ENCODE peak calls at places on chromosome 9, in six cellular contexts. R is neuronal stem cell, C is IMR-90, B is H9, S is trophoblast cell, Q is mesenchymal stem cell. F is an unnamed sample.

GRCh38 chr9:95801797-95802196 is 73.7 kb upstream of the ERCC6L2 start:
- DNase-seq in R (no peak), C (no peak), B (no peak), S (no peak), Q (no peak), F (no peak)

GRCh38 chr9:14719231-14719923 is 3.2 kb downstream of the CER1 start:
- DNase-seq in R (no peak), C (no peak), B (no peak), S (peak), Q (no peak), F (no peak)

GRCh38 chr9:38003230-38003629 is 65.8 kb downstream of the SHB start:
- DNase-seq in R (no peak), C (no peak), B (no peak), S (no peak), Q (no peak), F (no peak)

GRCh38 chr9:15485836-15486678 is 24.7 kb downstream of the PSIP1 start:
- DNase-seq in R (no peak), C (peak), B (no peak), S (peak), Q (peak), F (peak)

GRCh38 chr9:125338929-125339328 is 77.3 kb downstream of the GAPVD1 start:
- DNase-seq in R (no peak), C (no peak), B (no peak), S (no peak), Q (no peak), F (no peak)

GRCh38 chr9:77432053-77432452 is 216.1 kb downstream of the GNA14 start:
- DNase-seq in R (no peak), C (no peak), B (no peak), S (no peak), Q (no peak), F (no peak)

GRCh38 chr9:132823370-132824144 is 54.5 kb downstream of the AK8 start:
- DNase-seq in R (no peak), C (no peak), B (no peak), S (no peak), Q (no peak), F (no peak)

GRCh38 chr9:35967042-35967441 is 9.1 kb upstream of the OR2S2 start:
- DNase-seq in R (no peak), C (no peak), B (no peak), S (no peak), Q (no peak), F (no peak)

GRCh38 chr9:93818795-93819472 is 136.2 kb downstream of the BARX1 start:
- DNase-seq in R (no peak), C (no peak), B (no peak), S (no peak), Q (no peak), F (no peak)

GRCh38 chr9:38177680-38178079 is 108.7 kb upstream of the SHB start:
- DNase-seq in R (no peak), C (no peak), B (no peak), S (no peak), Q (no peak), F (no peak)

GRCh38 chr9:71863652-71864051 is 47.3 kb downstream of the ABHD17B start:
- DNase-seq in R (no peak), C (peak), B (no peak), S (peak), Q (no peak), F (no peak)

GRCh38 chr9:129136446-129137049 is 25.3 kb downstream of the PTPA start:
- DNase-seq in R (no peak), C (no peak), B (no peak), S (no peak), Q (no peak), F (no peak)

GRCh38 chr9:128995791-128996190 is 32.3 kb downstream of the SH3GLB2 start:
- DNase-seq in R (no peak), C (no peak), B (no peak), S (no peak), Q (no peak), F (no peak)

GRCh38 chr9:15231788-15232635 is 75.0 kb downstream of the TTC39B start:
- DNase-seq in R (no peak), C (no peak), B (peak), S (peak), Q (peak), F (peak)

GRCh38 chr9:108469654-108470053 is 386.1 kb downstream of the ACTL7B start:
- DNase-seq in R (no peak), C (peak), B (no peak), S (peak), Q (peak), F (no peak)

GRCh38 chr9:100731557-100731956 is 153.7 kb downstream of the CAVIN4 start:
- DNase-seq in R (no peak), C (no peak), B (no peak), S (no peak), Q (no peak), F (no peak)

GRCh38 chr9:131776473-131776872 is 36.6 kb upstream of the RAPGEF1 start:
- DNase-seq in R (peak), C (peak), B (peak), S (peak), Q (peak), F (peak)

GRCh38 chr9:94901019-94901363 is 174.5 kb downstream of the AOPEP start:
- DNase-seq in R (no peak), C (no peak), B (no peak), S (no peak), Q (no peak), F (no peak)

GRCh38 chr9:77291714-77292113 is 114.4 kb downstream of the VPS13A start:
- DNase-seq in R (peak), C (peak), B (peak), S (peak), Q (peak), F (peak)

GRCh38 chr9:127506814-127507750 is 55.8 kb downstream of the LRSAM1 start:
- DNase-seq in R (no peak), C (peak), B (no peak), S (no peak), Q (peak), F (no peak)

GRCh38 chr9:68851657-68852056 is 146.6 kb downstream of the PIP5K1B start:
- DNase-seq in R (no peak), C (no peak), B (no peak), S (no peak), Q (peak), F (no peak)

GRCh38 chr9:19456996-19457693 is 48.3 kb downstream of the ACER2 start:
- DNase-seq in R (peak), C (peak), B (peak), S (peak), Q (peak), F (peak)

GRCh38 chr9:134062461-134063087 is 5.3 kb downstream of the BRD3 start:
- DNase-seq in R (no peak), C (no peak), B (peak), S (no peak), Q (no peak), F (no peak)

GRCh38 chr9:22088372-22089063 is 79.4 kb upstream of the CDKN2B start:
- DNase-seq in R (no peak), C (no peak), B (no peak), S (no peak), Q (no peak), F (no peak)

GRCh38 chr9:1869843-1870242 is 145.3 kb upstream of the SMARCA2 start:
- DNase-seq in R (peak), C (no peak), B (peak), S (peak), Q (no peak), F (peak)

GRCh38 chr9:131661954-131662621 is 77.8 kb downstream of the RAPGEF1 start:
- DNase-seq in R (no peak), C (no peak), B (no peak), S (no peak), Q (no peak), F (no peak)

GRCh38 chr9:87406545-87407166 is 91.0 kb upstream of the DAPK1 start:
- DNase-seq in R (no peak), C (no peak), B (no peak), S (peak), Q (no peak), F (peak)
- H2AK5ac ChIP-seq in R (no peak), C (no peak), B (no peak), S (no peak), Q (no peak), F (no peak)

DNA sequence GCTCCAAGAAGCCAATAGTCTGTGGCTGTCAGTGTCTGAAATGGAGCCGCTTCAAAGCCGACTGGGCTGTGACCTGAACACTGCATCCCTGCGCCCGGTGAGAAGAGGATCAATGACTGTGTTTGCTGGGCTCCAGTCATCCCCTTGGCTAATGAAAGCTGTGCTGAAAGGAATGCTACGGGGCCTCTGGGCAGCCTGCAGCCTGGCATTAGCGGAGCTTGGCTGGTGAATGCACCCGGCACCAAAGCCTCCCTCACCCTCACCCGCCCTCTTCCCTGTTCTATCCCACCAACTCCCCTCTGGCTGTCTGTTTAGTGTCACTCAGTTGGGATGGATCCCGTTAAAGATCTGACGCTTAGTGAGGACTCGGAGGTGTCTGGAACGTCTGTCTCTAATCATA is 355.3 kb downstream of the BNC2 start:
- DNase-seq in R (peak), C (peak), B (peak), S (no peak), Q (peak), F (peak)
- H3K27ac ChIP-seq in R (no peak), C (peak), B (peak), S (peak), Q (peak), F (peak)

DNA sequence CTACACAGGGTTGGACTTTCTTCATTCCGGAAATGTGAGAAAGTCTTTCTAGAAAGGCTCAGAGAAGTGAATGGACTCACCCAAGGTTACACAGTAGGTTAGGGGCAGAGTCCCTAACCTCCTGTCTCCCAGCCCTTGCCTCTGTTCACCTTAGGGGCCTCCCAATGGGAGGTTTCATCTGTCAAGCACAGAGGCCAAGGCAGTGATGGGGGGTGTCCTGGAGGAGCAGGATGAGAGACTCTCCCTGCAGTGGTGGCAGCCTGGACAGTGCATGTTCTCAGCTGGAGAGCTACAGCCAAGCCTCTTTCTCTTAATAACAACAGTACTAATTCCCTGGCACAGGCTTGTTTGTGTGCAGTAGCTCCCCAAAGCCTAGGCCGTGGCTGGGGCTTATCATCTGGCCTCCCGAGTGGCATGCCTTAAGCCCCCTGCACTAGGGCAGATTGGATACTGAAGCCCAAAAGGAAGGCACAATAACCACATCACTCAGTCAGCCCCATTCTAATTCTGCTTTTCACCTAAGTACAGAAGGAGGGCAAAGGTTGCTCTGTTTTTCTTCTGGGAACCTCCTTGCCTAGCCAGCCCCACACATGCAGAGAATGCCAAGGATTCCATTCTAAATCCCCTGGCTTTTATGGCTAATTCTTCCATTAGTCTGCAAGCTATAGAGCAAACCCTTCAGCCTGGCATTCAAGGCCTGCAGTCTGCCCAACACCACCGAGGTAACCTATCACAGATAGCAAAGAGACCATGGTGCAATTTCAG is 50.2 kb upstream of the XPA start:
- DNase-seq in R (peak), C (no peak), B (no peak), S (peak), Q (no peak), F (peak)
- H3K4me2 ChIP-seq in R (no peak), C (no peak), B (no peak), S (peak), Q (no peak), F (no peak)

DNA sequence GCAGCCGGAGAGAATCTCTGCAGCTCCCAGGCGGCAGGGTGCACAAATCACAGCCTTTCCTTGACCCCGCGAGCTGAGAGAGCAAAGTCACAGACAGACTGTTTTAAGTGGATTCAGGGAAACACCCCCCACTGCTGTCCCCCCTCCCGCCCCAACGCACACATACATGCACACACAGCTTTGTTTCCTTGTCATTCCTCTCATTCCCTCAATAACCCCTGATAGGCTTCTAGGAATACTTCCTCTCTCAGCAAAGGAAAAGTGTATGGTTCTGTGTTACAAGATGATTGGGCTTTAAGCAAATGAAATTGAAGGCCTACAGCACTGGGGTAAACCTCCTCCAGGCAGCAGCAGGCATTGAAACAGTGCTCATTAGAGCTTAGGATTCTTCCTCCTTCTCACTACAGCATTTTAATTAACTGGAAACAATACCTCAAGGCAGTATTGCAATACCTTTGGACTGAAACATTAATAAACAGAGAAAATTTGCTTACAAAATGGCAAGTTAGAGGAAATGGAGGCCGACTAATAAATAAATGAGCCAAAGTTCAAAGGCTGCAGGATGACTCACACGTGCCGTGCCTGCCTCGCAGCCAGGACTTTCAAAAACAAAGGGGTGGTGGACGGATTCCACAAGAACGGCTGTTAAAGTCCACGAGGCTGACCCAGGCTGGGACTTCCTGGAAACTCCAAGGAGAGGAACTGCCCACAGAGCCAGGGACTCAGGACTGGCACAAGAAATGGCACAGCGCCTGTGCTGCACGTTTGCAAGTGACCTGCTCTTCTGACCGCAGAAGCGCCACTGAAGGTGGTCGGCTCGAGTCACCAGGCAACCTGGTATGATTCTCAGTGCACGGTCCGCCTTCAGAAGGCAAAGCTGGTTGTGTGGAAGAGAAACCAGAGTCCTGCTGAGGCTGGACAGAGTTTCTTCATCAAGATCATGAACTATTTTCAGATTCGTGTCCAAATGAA is 236.2 kb downstream of the SYK start:
- DNase-seq in R (no peak), C (peak), B (no peak), S (peak), Q (peak), F (peak)
- H2AK5ac ChIP-seq in R (no peak), C (peak), B (no peak), S (no peak), Q (no peak), F (no peak)

GRCh38 chr9:136789523-136789937 is 1.6 kb upstream of the TMEM141 start:
- DNase-seq in R (no peak), C (no peak), B (no peak), S (no peak), Q (no peak), F (no peak)
- H3K27ac ChIP-seq in R (peak), C (no peak), B (no peak), S (peak), Q (no peak), F (peak)

F was measured in mesendoderm.